ENCODE peak calls at places on chromosomes 16 and 17, in four cellular contexts. O, N, G and U are unnamed samples.

GRCh38 chr16:51434567-51435198 is 283.6 kb upstream of the SALL1 start:
- DNase-seq in O (no peak), N (no peak), G (no peak), U (no peak)

GRCh38 chr16:75486666-75487313 is 8.5 kb downstream of the CHST6 start:
- DNase-seq in O (no peak), N (no peak), G (no peak), U (no peak)

GRCh38 chr17:58284613-58285421 is 4.1 kb upstream of the MPO start:
- DNase-seq in O (no peak), N (no peak), G (no peak), U (no peak)

GRCh38 chr17:58703887-58704286 is 11.5 kb downstream of the RAD51C start:
- DNase-seq in O (no peak), N (no peak), G (no peak), U (no peak)

GRCh38 chr16:67326472-67327309 is at the start of the genes KCTD19 and LRRC36:
- DNase-seq in O (peak; percentile 80), N (peak; percentile 71), G (peak; percentile 94), U (peak; percentile 85)

GRCh38 chr17:63843387-63844292 is 1.2 kb upstream of the SMARCD2 start:
- DNase-seq in O (peak; percentile 57), N (peak; percentile 67), G (no peak), U (peak; percentile 45)

GRCh38 chr17:67785526-67785925 is 39.8 kb upstream of the BPTF start:
- DNase-seq in O (no peak), N (no peak), G (no peak), U (no peak)

GRCh38 chr16:71707199-71707598 is 17.3 kb downstream of the PHLPP2 start:
- DNase-seq in O (no peak), N (no peak), G (no peak), U (no peak)

GRCh38 chr16:71421911-71422310 is 19.9 kb downstream of the TLE7 start:
- DNase-seq in O (peak; percentile 46), N (no peak), G (no peak), U (peak; percentile 27)

GRCh38 chr16:74372369-74372768 is 3.7 kb upstream of the NPIPB15 start:
- DNase-seq in O (no peak), N (no peak), G (no peak), U (no peak)

GRCh38 chr16:75079346-75079926 is 37.1 kb downstream of the LDHD start:
- DNase-seq in O (no peak), N (no peak), G (no peak), U (no peak)

GRCh38 chr17:31487648-31488263 is 96.3 kb downstream of the RAB11FIP4 start:
- DNase-seq in O (peak; percentile 83), N (peak; percentile 87), G (peak; percentile 99), U (peak; percentile 96)

GRCh38 chr17:63075969-63076368 is 109.9 kb downstream of the TANC2 start:
- DNase-seq in O (no peak), N (no peak), G (no peak), U (no peak)

GRCh38 chr16:23729503-23730424 is 16.7 kb upstream of the ERN2 start:
- DNase-seq in O (peak; percentile 42), N (no peak), G (no peak), U (peak; percentile 87)

GRCh38 chr16:69017036-69017783 is 88.2 kb upstream of the HAS3 start:
- DNase-seq in O (peak; percentile 69), N (no peak), G (no peak), U (no peak)

GRCh38 chr16:88811850-88812736 is at the start of gene APRT:
- DNase-seq in O (peak; percentile 95), N (peak; percentile 96), G (peak; percentile 100), U (peak; percentile 97)

GRCh38 chr17:76199466-76199865 is 40.8 kb downstream of the RNF157 start:
- DNase-seq in O (no peak), N (no peak), G (no peak), U (no peak)

GRCh38 chr16:6148361-6148760 is 1050.8 kb upstream of the EEF2KMT start:
- DNase-seq in O (no peak), N (no peak), G (no peak), U (no peak)

GRCh38 chr16:70510216-70510615 is 13.1 kb downstream of the COG4 start:
- DNase-seq in O (no peak), N (no peak), G (no peak), U (no peak)

GRCh38 chr16:4207229-4207628 is 34.7 kb downstream of the SRL start:
- DNase-seq in O (no peak), N (no peak), G (no peak), U (no peak)

GRCh38 chr16:27253526-27253930 is 15.0 kb downstream of the NSMCE1 start:
- DNase-seq in O (peak; percentile 39), N (no peak), G (no peak), U (no peak)

GRCh38 chr17:56087199-56087598 is 66.1 kb upstream of the ANKFN1 start:
- DNase-seq in O (no peak), N (no peak), G (no peak), U (no peak)

GRCh38 chr17:73232587-73233373 is 28.9 kb downstream of the CPSF4L start:
- DNase-seq in O (peak; percentile 17), N (no peak), G (peak; percentile 87), U (peak; percentile 48)

GRCh38 chr16:1923299-1924034 is 5.3 kb upstream of the HS3ST6 start:
- DNase-seq in O (peak; percentile 88), N (no peak), G (peak; percentile 75), U (peak; percentile 66)

GRCh38 chr17:33838281-33838680 is 416.8 kb upstream of the CCL2 start:
- DNase-seq in O (no peak), N (no peak), G (no peak), U (no peak)

GRCh38 chr16:15398618-15399316 is 3.2 kb downstream of the MPV17L start:
- DNase-seq in O (no peak), N (no peak), G (no peak), U (no peak)

GRCh38 chr17:14197582-14197981 is 39.1 kb downstream of the CDRT15 start:
- DNase-seq in O (no peak), N (no peak), G (no peak), U (peak; percentile 26)

GRCh38 chr16:85400305-85401205 is 212.6 kb upstream of the GSE1 start:
- DNase-seq in O (no peak), N (no peak), G (peak; percentile 43), U (no peak)

GRCh38 chr17:68704897-68705296 is 103.7 kb upstream of the FAM20A start:
- DNase-seq in O (no peak), N (no peak), G (no peak), U (no peak)

GRCh38 chr17:78127888-78128615 is 503 bp downstream of the TMC6 start:
- DNase-seq in O (no peak), N (no peak), G (no peak), U (peak; percentile 51)

GRCh38 chr17:78127240-78127887 is 1.2 kb downstream of the TMC6 start:
- DNase-seq in O (no peak), N (no peak), G (peak; percentile 88), U (peak; percentile 75)

GRCh38 chr17:78130080-78130438 is 512 bp upstream of the TMC8 start:
- DNase-seq in O (no peak), N (no peak), G (no peak), U (no peak)

GRCh38 chr17:78129385-78130079 is 977 bp upstream of the TMC6 start:
- DNase-seq in O (no peak), N (no peak), G (no peak), U (peak; percentile 50)

GRCh38 chr17:78128616-78129384 is at the start of gene TMC6:
- DNase-seq in O (peak; percentile 56), N (no peak), G (peak; percentile 92), U (peak; percentile 83)
- TF ChIP-seq EP300 in O (no peak), N (no peak), G (no peak), U (no peak)

DNA sequence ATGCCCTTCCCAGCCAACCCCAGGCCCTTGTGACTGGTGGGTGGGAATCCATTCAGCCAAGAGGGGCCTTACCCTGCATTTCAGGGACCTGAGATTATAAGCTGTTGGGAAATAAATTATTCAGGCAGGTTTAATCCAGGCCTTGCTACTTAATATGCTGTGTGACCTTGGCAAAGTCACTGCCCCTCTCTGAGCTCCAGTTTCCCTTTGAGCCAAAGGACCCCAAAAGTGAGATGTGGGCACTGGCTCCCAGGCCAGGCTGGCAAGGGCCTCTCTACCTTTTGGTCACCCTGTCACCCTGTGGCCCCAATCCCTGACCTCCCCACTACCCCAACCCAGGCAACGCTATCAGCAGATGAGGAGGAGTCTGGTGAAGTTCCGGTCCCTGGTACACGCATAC is 33.9 kb downstream of the MYO15A start:
- DNase-seq in O (no peak), N (no peak), G (no peak), U (no peak)
- TF ChIP-seq EP300 in O (no peak), N (no peak), G (no peak), U (no peak)

GRCh38 chr17:37683454-37683984 is 40.3 kb upstream of the DDX52 start:
- DNase-seq in O (no peak), N (no peak), G (no peak), U (no peak)
- TF ChIP-seq EP300 in O (no peak), N (no peak), G (no peak), U (no peak)

GRCh38 chr17:75153854-75154194 is 488 bp downstream of the JPT1 start:
- DNase-seq in O (peak; percentile 35), N (no peak), G (no peak), U (peak; percentile 32)

GRCh38 chr17:75155191-75155601 is 884 bp upstream of the JPT1 start:
- DNase-seq in O (no peak), N (no peak), G (no peak), U (no peak)

GRCh38 chr17:75152523-75152922 is 1.8 kb downstream of the JPT1 start:
- DNase-seq in O (no peak), N (no peak), G (no peak), U (no peak)

GRCh38 chr17:75152971-75153853 is 1.1 kb downstream of the JPT1 start:
- DNase-seq in O (peak; percentile 71), N (no peak), G (no peak), U (peak; percentile 76)

DNA sequence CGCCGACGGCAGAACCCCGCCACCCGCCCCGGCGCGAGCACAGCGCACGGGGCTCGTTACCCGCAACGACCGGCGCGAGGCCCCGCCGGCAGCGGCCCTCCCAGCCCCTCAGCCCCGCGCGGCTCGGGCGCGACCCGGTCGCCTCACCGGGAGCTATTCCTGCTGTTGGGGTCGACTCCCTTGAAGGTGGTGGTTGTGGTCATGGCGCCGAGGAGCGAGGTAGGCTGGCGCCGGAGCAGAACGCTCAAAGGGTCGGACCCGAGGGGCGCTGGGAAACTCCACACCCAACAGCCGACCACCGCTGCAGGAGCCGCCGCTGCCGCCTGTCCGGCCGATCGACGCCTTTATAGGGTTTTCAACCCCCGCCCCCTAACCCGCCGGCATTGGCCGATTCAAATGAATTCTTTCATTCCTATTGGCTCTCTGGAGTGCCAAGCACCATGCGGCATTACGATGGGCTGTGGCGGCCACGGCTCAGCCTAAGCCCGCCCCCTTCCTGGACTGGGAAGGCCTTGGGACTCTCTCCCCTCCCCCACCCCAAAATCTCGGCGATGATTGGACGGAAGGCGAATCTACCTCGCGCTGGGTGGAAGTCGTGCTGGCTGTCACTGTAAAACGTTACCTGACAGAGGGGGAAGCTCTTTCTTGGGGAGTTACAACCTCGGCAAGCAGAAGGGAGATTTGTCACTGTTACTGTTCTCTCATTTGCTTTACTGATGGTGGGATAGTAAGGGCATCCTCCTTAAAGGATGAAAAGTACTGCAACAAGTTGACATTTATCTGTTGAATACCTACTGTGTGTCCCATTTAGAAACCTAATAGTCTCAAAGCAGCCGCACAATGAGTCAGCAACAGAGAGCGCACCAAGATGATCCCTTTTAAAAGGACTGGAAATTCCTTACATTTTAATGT is at the start of gene JPT1:
- DNase-seq in O (peak; percentile 100), N (peak; percentile 99), G (peak; percentile 94), U (peak; percentile 99)
- TF ChIP-seq EP300 in O (no peak), N (no peak), G (no peak), U (no peak)